ENCODE peak calls at places on chromosomes 16 and 17, in ten cellular contexts. One of them, this sample, is unnamed.

GRCh38 chr16:68448360-68448970 is at the start of gene SMPD3:
- DNase-seq in osteocyte: peak
- DNase-seq in coronary artery: peak
- DNase-seq in ELR: peak
- DNase-seq in LHCN-M2: peak
- DNase-seq in left cardiac atrium: peak
- DNase-seq in neural crest cell: peak
- DNase-seq in stimulated activated CD4-positive, alpha-beta T cell treated with anti-CD3 and anti-CD28 coated beads, Interleukin-1b, Interleukin-23, amount 100 ng/mL, for 24 hours: peak
- DNase-seq in tibial nerve: peak
- DNase-seq in HFFc6: peak
- DNase-seq in this sample: peak

GRCh38 chr16:886802-887731 is 83.7 kb downstream of the LMF1 start:
- DNase-seq in osteocyte: no peak
- DNase-seq in coronary artery: no peak
- DNase-seq in ELR: no peak
- DNase-seq in LHCN-M2: no peak
- DNase-seq in left cardiac atrium: peak
- DNase-seq in neural crest cell: no peak
- DNase-seq in stimulated activated CD4-positive, alpha-beta T cell treated with anti-CD3 and anti-CD28 coated beads, Interleukin-1b, Interleukin-23, amount 100 ng/mL, for 24 hours: no peak
- DNase-seq in tibial nerve: no peak
- DNase-seq in HFFc6: no peak
- DNase-seq in this sample: no peak

GRCh38 chr17:36529121-36529520 is 5.5 kb downstream of the MYO19 start:
- DNase-seq in osteocyte: no peak
- DNase-seq in coronary artery: no peak
- DNase-seq in ELR: peak
- DNase-seq in LHCN-M2: peak
- DNase-seq in left cardiac atrium: no peak
- DNase-seq in neural crest cell: no peak
- DNase-seq in stimulated activated CD4-positive, alpha-beta T cell treated with anti-CD3 and anti-CD28 coated beads, Interleukin-1b, Interleukin-23, amount 100 ng/mL, for 24 hours: no peak
- DNase-seq in tibial nerve: no peak
- DNase-seq in HFFc6: peak
- DNase-seq in this sample: no peak

GRCh38 chr17:79931517-79932309 is 92.5 kb upstream of the CBX4 start:
- DNase-seq in osteocyte: no peak
- DNase-seq in coronary artery: no peak
- DNase-seq in ELR: peak
- DNase-seq in LHCN-M2: peak
- DNase-seq in left cardiac atrium: no peak
- DNase-seq in neural crest cell: no peak
- DNase-seq in stimulated activated CD4-positive, alpha-beta T cell treated with anti-CD3 and anti-CD28 coated beads, Interleukin-1b, Interleukin-23, amount 100 ng/mL, for 24 hours: no peak
- DNase-seq in tibial nerve: no peak
- DNase-seq in HFFc6: no peak
- DNase-seq in this sample: no peak

GRCh38 chr16:71930013-71930563 is 34.8 kb downstream of the IST1 start:
- DNase-seq in osteocyte: no peak
- DNase-seq in coronary artery: no peak
- DNase-seq in ELR: peak
- DNase-seq in LHCN-M2: peak
- DNase-seq in left cardiac atrium: no peak
- DNase-seq in neural crest cell: no peak
- DNase-seq in stimulated activated CD4-positive, alpha-beta T cell treated with anti-CD3 and anti-CD28 coated beads, Interleukin-1b, Interleukin-23, amount 100 ng/mL, for 24 hours: no peak
- DNase-seq in tibial nerve: no peak
- DNase-seq in HFFc6: no peak
- DNase-seq in this sample: no peak

GRCh38 chr17:31627960-31628359 is 231.1 kb downstream of the COPRS start:
- DNase-seq in osteocyte: peak
- DNase-seq in coronary artery: no peak
- DNase-seq in ELR: peak
- DNase-seq in LHCN-M2: peak
- DNase-seq in left cardiac atrium: no peak
- DNase-seq in neural crest cell: no peak
- DNase-seq in stimulated activated CD4-positive, alpha-beta T cell treated with anti-CD3 and anti-CD28 coated beads, Interleukin-1b, Interleukin-23, amount 100 ng/mL, for 24 hours: no peak
- DNase-seq in tibial nerve: no peak
- DNase-seq in HFFc6: peak
- DNase-seq in this sample: no peak

GRCh38 chr16:21084631-21085235 is 65.9 kb downstream of the DNAH3 start:
- DNase-seq in osteocyte: no peak
- DNase-seq in coronary artery: no peak
- DNase-seq in ELR: no peak
- DNase-seq in LHCN-M2: no peak
- DNase-seq in left cardiac atrium: no peak
- DNase-seq in neural crest cell: no peak
- DNase-seq in stimulated activated CD4-positive, alpha-beta T cell treated with anti-CD3 and anti-CD28 coated beads, Interleukin-1b, Interleukin-23, amount 100 ng/mL, for 24 hours: no peak
- DNase-seq in tibial nerve: no peak
- DNase-seq in HFFc6: no peak
- DNase-seq in this sample: no peak

GRCh38 chr17:57939797-57940196 is 15.4 kb downstream of the CUEDC1 start:
- DNase-seq in osteocyte: no peak
- DNase-seq in coronary artery: no peak
- DNase-seq in ELR: no peak
- DNase-seq in LHCN-M2: peak
- DNase-seq in left cardiac atrium: peak
- DNase-seq in neural crest cell: no peak
- DNase-seq in stimulated activated CD4-positive, alpha-beta T cell treated with anti-CD3 and anti-CD28 coated beads, Interleukin-1b, Interleukin-23, amount 100 ng/mL, for 24 hours: no peak
- DNase-seq in tibial nerve: no peak
- DNase-seq in HFFc6: no peak
- DNase-seq in this sample: no peak

GRCh38 chr17:29577778-29578211 is 9.3 kb downstream of the TP53I13 start:
- DNase-seq in osteocyte: no peak
- DNase-seq in coronary artery: no peak
- DNase-seq in ELR: no peak
- DNase-seq in LHCN-M2: no peak
- DNase-seq in left cardiac atrium: peak
- DNase-seq in neural crest cell: no peak
- DNase-seq in stimulated activated CD4-positive, alpha-beta T cell treated with anti-CD3 and anti-CD28 coated beads, Interleukin-1b, Interleukin-23, amount 100 ng/mL, for 24 hours: no peak
- DNase-seq in tibial nerve: no peak
- DNase-seq in HFFc6: no peak
- DNase-seq in this sample: no peak

GRCh38 chr17:50128441-50129302 is 1.3 kb downstream of the SAMD14 start:
- DNase-seq in osteocyte: no peak
- DNase-seq in coronary artery: no peak
- DNase-seq in ELR: peak
- DNase-seq in LHCN-M2: no peak
- DNase-seq in left cardiac atrium: no peak
- DNase-seq in neural crest cell: peak
- DNase-seq in stimulated activated CD4-positive, alpha-beta T cell treated with anti-CD3 and anti-CD28 coated beads, Interleukin-1b, Interleukin-23, amount 100 ng/mL, for 24 hours: no peak
- DNase-seq in tibial nerve: no peak
- DNase-seq in HFFc6: no peak
- DNase-seq in this sample: peak

GRCh38 chr16:87823146-87823929 is 46.0 kb downstream of the SLC7A5 start:
- DNase-seq in osteocyte: no peak
- DNase-seq in coronary artery: no peak
- DNase-seq in ELR: no peak
- DNase-seq in LHCN-M2: no peak
- DNase-seq in left cardiac atrium: no peak
- DNase-seq in neural crest cell: no peak
- DNase-seq in stimulated activated CD4-positive, alpha-beta T cell treated with anti-CD3 and anti-CD28 coated beads, Interleukin-1b, Interleukin-23, amount 100 ng/mL, for 24 hours: no peak
- DNase-seq in tibial nerve: no peak
- DNase-seq in HFFc6: no peak
- DNase-seq in this sample: no peak

GRCh38 chr17:39736319-39737165 is 1.2 kb upstream of the GRB7 start:
- DNase-seq in osteocyte: no peak
- DNase-seq in coronary artery: no peak
- DNase-seq in ELR: peak
- DNase-seq in LHCN-M2: peak
- DNase-seq in left cardiac atrium: no peak
- DNase-seq in neural crest cell: no peak
- DNase-seq in stimulated activated CD4-positive, alpha-beta T cell treated with anti-CD3 and anti-CD28 coated beads, Interleukin-1b, Interleukin-23, amount 100 ng/mL, for 24 hours: no peak
- DNase-seq in tibial nerve: no peak
- DNase-seq in HFFc6: peak
- DNase-seq in this sample: no peak

GRCh38 chr17:81402530-81402941 is 7.3 kb downstream of the BAHCC1 start:
- DNase-seq in osteocyte: no peak
- DNase-seq in coronary artery: no peak
- DNase-seq in ELR: no peak
- DNase-seq in LHCN-M2: no peak
- DNase-seq in left cardiac atrium: no peak
- DNase-seq in neural crest cell: no peak
- DNase-seq in stimulated activated CD4-positive, alpha-beta T cell treated with anti-CD3 and anti-CD28 coated beads, Interleukin-1b, Interleukin-23, amount 100 ng/mL, for 24 hours: no peak
- DNase-seq in tibial nerve: no peak
- DNase-seq in HFFc6: no peak
- DNase-seq in this sample: no peak

GRCh38 chr16:29729116-29729521 is 16.7 kb downstream of the C16orf54 start:
- DNase-seq in osteocyte: no peak
- DNase-seq in coronary artery: no peak
- DNase-seq in ELR: peak
- DNase-seq in LHCN-M2: peak
- DNase-seq in left cardiac atrium: no peak
- DNase-seq in neural crest cell: no peak
- DNase-seq in stimulated activated CD4-positive, alpha-beta T cell treated with anti-CD3 and anti-CD28 coated beads, Interleukin-1b, Interleukin-23, amount 100 ng/mL, for 24 hours: no peak
- DNase-seq in tibial nerve: no peak
- DNase-seq in HFFc6: peak
- DNase-seq in this sample: peak

GRCh38 chr16:31471241-31471874 is 594 bp upstream of the TGFB1I1 start:
- DNase-seq in osteocyte: no peak
- DNase-seq in coronary artery: no peak
- DNase-seq in ELR: peak
- DNase-seq in LHCN-M2: no peak
- DNase-seq in left cardiac atrium: no peak
- DNase-seq in neural crest cell: no peak
- DNase-seq in stimulated activated CD4-positive, alpha-beta T cell treated with anti-CD3 and anti-CD28 coated beads, Interleukin-1b, Interleukin-23, amount 100 ng/mL, for 24 hours: no peak
- DNase-seq in tibial nerve: no peak
- DNase-seq in HFFc6: no peak
- DNase-seq in this sample: peak

GRCh38 chr17:59141860-59142259 is 13.1 kb downstream of the SKA2 start:
- DNase-seq in osteocyte: no peak
- DNase-seq in coronary artery: no peak
- DNase-seq in ELR: no peak
- DNase-seq in LHCN-M2: no peak
- DNase-seq in left cardiac atrium: no peak
- DNase-seq in neural crest cell: no peak
- DNase-seq in stimulated activated CD4-positive, alpha-beta T cell treated with anti-CD3 and anti-CD28 coated beads, Interleukin-1b, Interleukin-23, amount 100 ng/mL, for 24 hours: no peak
- DNase-seq in tibial nerve: no peak
- DNase-seq in HFFc6: no peak
- DNase-seq in this sample: no peak

GRCh38 chr17:4573682-4574081 is 10.6 kb upstream of the SMTNL2 start:
- DNase-seq in osteocyte: no peak
- DNase-seq in coronary artery: no peak
- DNase-seq in ELR: peak
- DNase-seq in LHCN-M2: no peak
- DNase-seq in left cardiac atrium: no peak
- DNase-seq in neural crest cell: no peak
- DNase-seq in stimulated activated CD4-positive, alpha-beta T cell treated with anti-CD3 and anti-CD28 coated beads, Interleukin-1b, Interleukin-23, amount 100 ng/mL, for 24 hours: peak
- DNase-seq in tibial nerve: no peak
- DNase-seq in HFFc6: no peak
- DNase-seq in this sample: no peak

GRCh38 chr17:33086878-33087277 is 95.2 kb downstream of the SPACA3 start:
- DNase-seq in osteocyte: no peak
- DNase-seq in coronary artery: no peak
- DNase-seq in ELR: no peak
- DNase-seq in LHCN-M2: no peak
- DNase-seq in left cardiac atrium: no peak
- DNase-seq in neural crest cell: no peak
- DNase-seq in stimulated activated CD4-positive, alpha-beta T cell treated with anti-CD3 and anti-CD28 coated beads, Interleukin-1b, Interleukin-23, amount 100 ng/mL, for 24 hours: no peak
- DNase-seq in tibial nerve: no peak
- DNase-seq in HFFc6: no peak
- DNase-seq in this sample: no peak

GRCh38 chr17:31699281-31699680 is 159.8 kb downstream of the COPRS start:
- DNase-seq in osteocyte: peak
- DNase-seq in coronary artery: no peak
- DNase-seq in ELR: no peak
- DNase-seq in LHCN-M2: no peak
- DNase-seq in left cardiac atrium: no peak
- DNase-seq in neural crest cell: no peak
- DNase-seq in stimulated activated CD4-positive, alpha-beta T cell treated with anti-CD3 and anti-CD28 coated beads, Interleukin-1b, Interleukin-23, amount 100 ng/mL, for 24 hours: no peak
- DNase-seq in tibial nerve: no peak
- DNase-seq in HFFc6: no peak
- DNase-seq in this sample: no peak

GRCh38 chr16:56914896-56915295 is 17.0 kb upstream of the HERPUD1 start:
- DNase-seq in osteocyte: no peak
- DNase-seq in coronary artery: no peak
- DNase-seq in ELR: no peak
- DNase-seq in LHCN-M2: no peak
- DNase-seq in left cardiac atrium: no peak
- DNase-seq in neural crest cell: no peak
- DNase-seq in stimulated activated CD4-positive, alpha-beta T cell treated with anti-CD3 and anti-CD28 coated beads, Interleukin-1b, Interleukin-23, amount 100 ng/mL, for 24 hours: no peak
- DNase-seq in tibial nerve: no peak
- DNase-seq in HFFc6: no peak
- DNase-seq in this sample: no peak

GRCh38 chr17:9217151-9218067 is 196.1 kb downstream of the NTN1 start:
- DNase-seq in osteocyte: no peak
- DNase-seq in coronary artery: no peak
- DNase-seq in ELR: peak
- DNase-seq in LHCN-M2: no peak
- DNase-seq in left cardiac atrium: no peak
- DNase-seq in neural crest cell: no peak
- DNase-seq in stimulated activated CD4-positive, alpha-beta T cell treated with anti-CD3 and anti-CD28 coated beads, Interleukin-1b, Interleukin-23, amount 100 ng/mL, for 24 hours: no peak
- DNase-seq in tibial nerve: no peak
- DNase-seq in HFFc6: peak
- DNase-seq in this sample: no peak

GRCh38 chr16:57475711-57476339 is 10.5 kb downstream of the DOK4 start:
- DNase-seq in osteocyte: no peak
- DNase-seq in coronary artery: no peak
- DNase-seq in ELR: peak
- DNase-seq in LHCN-M2: no peak
- DNase-seq in left cardiac atrium: peak
- DNase-seq in neural crest cell: peak
- DNase-seq in stimulated activated CD4-positive, alpha-beta T cell treated with anti-CD3 and anti-CD28 coated beads, Interleukin-1b, Interleukin-23, amount 100 ng/mL, for 24 hours: peak
- DNase-seq in tibial nerve: no peak
- DNase-seq in HFFc6: no peak
- DNase-seq in this sample: peak

GRCh38 chr16:50038756-50039529 is 13.9 kb downstream of the CNEP1R1 start:
- DNase-seq in osteocyte: no peak
- DNase-seq in coronary artery: no peak
- DNase-seq in ELR: no peak
- DNase-seq in LHCN-M2: no peak
- DNase-seq in left cardiac atrium: peak
- DNase-seq in neural crest cell: no peak
- DNase-seq in stimulated activated CD4-positive, alpha-beta T cell treated with anti-CD3 and anti-CD28 coated beads, Interleukin-1b, Interleukin-23, amount 100 ng/mL, for 24 hours: no peak
- DNase-seq in tibial nerve: no peak
- DNase-seq in HFFc6: no peak
- DNase-seq in this sample: no peak

GRCh38 chr17:79362086-79362995 is 248.5 kb downstream of the RBFOX3 start:
- DNase-seq in osteocyte: no peak
- DNase-seq in coronary artery: no peak
- DNase-seq in ELR: no peak
- DNase-seq in LHCN-M2: no peak
- DNase-seq in left cardiac atrium: no peak
- DNase-seq in neural crest cell: no peak
- DNase-seq in stimulated activated CD4-positive, alpha-beta T cell treated with anti-CD3 and anti-CD28 coated beads, Interleukin-1b, Interleukin-23, amount 100 ng/mL, for 24 hours: no peak
- DNase-seq in tibial nerve: no peak
- DNase-seq in HFFc6: no peak
- DNase-seq in this sample: no peak

GRCh38 chr16:3158014-3158497 is 23.2 kb downstream of the ZNF213 start:
- DNase-seq in osteocyte: no peak
- DNase-seq in coronary artery: no peak
- DNase-seq in ELR: peak
- DNase-seq in LHCN-M2: no peak
- DNase-seq in left cardiac atrium: no peak
- DNase-seq in neural crest cell: peak
- DNase-seq in stimulated activated CD4-positive, alpha-beta T cell treated with anti-CD3 and anti-CD28 coated beads, Interleukin-1b, Interleukin-23, amount 100 ng/mL, for 24 hours: no peak
- DNase-seq in tibial nerve: no peak
- DNase-seq in HFFc6: no peak
- DNase-seq in this sample: peak

GRCh38 chr16:66840883-66841282 is 3.3 kb upstream of the CA7 start:
- DNase-seq in osteocyte: peak
- DNase-seq in coronary artery: no peak
- DNase-seq in ELR: no peak
- DNase-seq in LHCN-M2: no peak
- DNase-seq in left cardiac atrium: no peak
- DNase-seq in neural crest cell: no peak
- DNase-seq in stimulated activated CD4-positive, alpha-beta T cell treated with anti-CD3 and anti-CD28 coated beads, Interleukin-1b, Interleukin-23, amount 100 ng/mL, for 24 hours: no peak
- DNase-seq in tibial nerve: no peak
- DNase-seq in HFFc6: no peak
- DNase-seq in this sample: no peak

GRCh38 chr16:84040823-84041391 is 1.7 kb downstream of the SLC38A8 start:
- DNase-seq in osteocyte: no peak
- DNase-seq in coronary artery: no peak
- DNase-seq in ELR: peak
- DNase-seq in LHCN-M2: peak
- DNase-seq in left cardiac atrium: no peak
- DNase-seq in neural crest cell: no peak
- DNase-seq in stimulated activated CD4-positive, alpha-beta T cell treated with anti-CD3 and anti-CD28 coated beads, Interleukin-1b, Interleukin-23, amount 100 ng/mL, for 24 hours: no peak
- DNase-seq in tibial nerve: no peak
- DNase-seq in HFFc6: peak
- DNase-seq in this sample: no peak

GRCh38 chr17:6556121-6557039 is at the start of gene PITPNM3:
- DNase-seq in osteocyte: no peak
- DNase-seq in coronary artery: no peak
- DNase-seq in ELR: no peak
- DNase-seq in LHCN-M2: no peak
- DNase-seq in left cardiac atrium: no peak
- DNase-seq in neural crest cell: no peak
- DNase-seq in stimulated activated CD4-positive, alpha-beta T cell treated with anti-CD3 and anti-CD28 coated beads, Interleukin-1b, Interleukin-23, amount 100 ng/mL, for 24 hours: no peak
- DNase-seq in tibial nerve: no peak
- DNase-seq in HFFc6: no peak
- DNase-seq in this sample: no peak

This sample was measured in SK-N-DZ.